ENCODE peak calls at places on chromosomes 16 and 17, in eight cellular contexts. J, P, Q, G, E, D, I and F are unnamed samples.

GRCh38 chr17:56700919-56701420 is 107.5 kb downstream of the NOG start:
- DNase-seq in J (no peak), P (no peak), Q (no peak), G (no peak), E (no peak), D (no peak), I (no peak), F (no peak)

GRCh38 chr16:1474796-1475551 is at the start of gene CLCN7:
- DNase-seq in J (peak), P (peak), Q (peak), G (peak), E (peak), D (peak), I (peak), F (peak)

GRCh38 chr17:75400326-75400939 is 5.0 kb downstream of the GRB2 start:
- DNase-seq in J (no peak), P (no peak), Q (no peak), G (no peak), E (no peak), D (no peak), I (no peak), F (no peak)

GRCh38 chr17:64174686-64175456 is 44.9 kb upstream of the ERN1 start:
- DNase-seq in J (peak), P (no peak), Q (no peak), G (no peak), E (peak), D (no peak), I (no peak), F (peak)

GRCh38 chr17:45852535-45853297 is 8.0 kb downstream of the SPPL2C start:
- DNase-seq in J (peak), P (peak), Q (peak), G (peak), E (peak), D (peak), I (no peak), F (peak)

GRCh38 chr16:23900480-23901177 is 64.8 kb downstream of the PRKCB start:
- DNase-seq in J (no peak), P (no peak), Q (no peak), G (no peak), E (no peak), D (no peak), I (no peak), F (no peak)

GRCh38 chr16:5032748-5033167 is 977 bp downstream of the NAGPA start:
- DNase-seq in J (peak), P (no peak), Q (no peak), G (no peak), E (no peak), D (peak), I (no peak), F (no peak)

GRCh38 chr17:32882734-32883133 is 5.8 kb upstream of the MYO1D start:
- DNase-seq in J (peak), P (no peak), Q (no peak), G (no peak), E (peak), D (no peak), I (no peak), F (peak)

GRCh38 chr16:31010539-31010938 is at the start of gene STX1B:
- DNase-seq in J (peak), P (no peak), Q (peak), G (no peak), E (no peak), D (peak), I (no peak), F (peak)

GRCh38 chr17:17702821-17703607 is 21.8 kb downstream of the RAI1 start:
- DNase-seq in J (no peak), P (no peak), Q (no peak), G (no peak), E (no peak), D (no peak), I (peak), F (no peak)

GRCh38 chr17:77929871-77930436 is 28.5 kb upstream of the TNRC6C start:
- DNase-seq in J (no peak), P (no peak), Q (no peak), G (no peak), E (no peak), D (no peak), I (no peak), F (no peak)

GRCh38 chr17:51251010-51251409 is 8.8 kb downstream of the MBTD1 start:
- DNase-seq in J (peak), P (peak), Q (no peak), G (no peak), E (no peak), D (no peak), I (no peak), F (no peak)

GRCh38 chr17:50056217-50056960 is 479 bp downstream of the ITGA3 start:
- DNase-seq in J (peak), P (peak), Q (peak), G (no peak), E (peak), D (peak), I (peak), F (peak)

GRCh38 chr17:6456914-6457687 is 12.8 kb downstream of the PIMREG start:
- DNase-seq in J (peak), P (peak), Q (no peak), G (no peak), E (no peak), D (peak), I (peak), F (peak)

GRCh38 chr16:54286330-54287017 is at the start of gene IRX3:
- DNase-seq in J (peak), P (peak), Q (no peak), G (peak), E (peak), D (peak), I (peak), F (peak)

GRCh38 chr17:6161456-6161855 is 91.3 kb downstream of the WSCD1 start:
- DNase-seq in J (no peak), P (no peak), Q (no peak), G (no peak), E (no peak), D (no peak), I (no peak), F (no peak)

GRCh38 chr16:21943571-21943970 is 9.6 kb upstream of the UQCRC2 start:
- DNase-seq in J (no peak), P (no peak), Q (no peak), G (no peak), E (no peak), D (no peak), I (no peak), F (no peak)

GRCh38 chr17:28745777-28746473 is 2.1 kb downstream of the TRAF4 start:
- DNase-seq in J (peak), P (peak), Q (no peak), G (no peak), E (peak), D (no peak), I (no peak), F (no peak)

GRCh38 chr17:72063262-72063661 is 57.6 kb upstream of the SOX9 start:
- DNase-seq in J (no peak), P (peak), Q (no peak), G (no peak), E (no peak), D (no peak), I (no peak), F (no peak)

GRCh38 chr16:83689385-83689831 is 118.4 kb upstream of the HSBP1 start:
- DNase-seq in J (peak), P (no peak), Q (no peak), G (peak), E (peak), D (peak), I (no peak), F (peak)